ENCODE peak calls at places on chromosome 1, in ten cellular contexts. H, M, C, R, W, A, Z, K, P and N are unnamed samples.

GRCh38 chr1:100530901-100531487 is 6.9 kb upstream of the GPR88 start:
- DNase-seq in R (no peak), W (no peak), C (peak; percentile 71), Z (no peak), M (no peak), A (no peak), P (peak; percentile 92), K (no peak), H (peak; percentile 90), N (no peak)

GRCh38 chr1:32741067-32741416 is 38.5 kb upstream of the SYNC start:
- DNase-seq in M (no peak), Z (no peak), K (no peak), R (no peak), C (no peak), H (no peak), A (no peak), P (no peak), W (no peak), N (no peak)

GRCh38 chr1:5936621-5937372 is 55.4 kb downstream of the NPHP4 start:
- DNase-seq in P (no peak), W (no peak), M (no peak), C (peak; percentile 17), H (no peak), Z (no peak), A (no peak), K (no peak), R (peak; percentile 60), N (no peak)

GRCh38 chr1:40421348-40421693 is 29.0 kb upstream of the ZFP69B start:
- DNase-seq in H (no peak), A (no peak), K (no peak), Z (peak; percentile 7), W (no peak), M (no peak), C (no peak), R (no peak), P (peak; percentile 77), N (no peak)

GRCh38 chr1:165844114-165844798 is 16.8 kb downstream of the UCK2 start:
- DNase-seq in R (no peak), W (no peak), M (no peak), Z (no peak), A (no peak), C (no peak), H (no peak), K (no peak), P (no peak), N (no peak)

GRCh38 chr1:235741294-235741693 is 91.7 kb upstream of the GNG4 start:
- DNase-seq in P (no peak), A (no peak), R (no peak), W (no peak), K (no peak), M (no peak), Z (no peak), C (peak; percentile 64), H (peak; percentile 74), N (no peak)

GRCh38 chr1:186790101-186790500 is 38.6 kb upstream of the PLA2G4A start:
- DNase-seq in C (no peak), P (no peak), Z (no peak), M (no peak), W (no peak), K (no peak), H (no peak), R (no peak), A (no peak), N (no peak)

GRCh38 chr1:160665330-160666078 is 18.7 kb upstream of the SLAMF1 start:
- DNase-seq in K (no peak), M (no peak), Z (no peak), R (peak; percentile 88), H (no peak), P (peak; percentile 89), W (no peak), C (no peak), A (no peak), N (no peak)

GRCh38 chr1:79193211-79194079 is 186.9 kb upstream of the ADGRL4 start:
- DNase-seq in Z (peak; percentile 21), H (peak; percentile 62), A (no peak), K (peak; percentile 16), R (no peak), M (no peak), W (no peak), C (peak; percentile 11), P (no peak), N (no peak)

GRCh38 chr1:24308365-24309015 is 10.7 kb upstream of the GRHL3 start:
- DNase-seq in W (no peak), K (peak; percentile 30), R (no peak), C (peak; percentile 13), M (no peak), H (no peak), Z (no peak), P (no peak), A (no peak), N (no peak)

GRCh38 chr1:42177551-42177981 is 13.0 kb upstream of the GUCA2A start:
- DNase-seq in M (no peak), C (peak; percentile 42), K (no peak), P (no peak), Z (no peak), W (no peak), A (no peak), R (no peak), H (peak; percentile 81), N (no peak)

GRCh38 chr1:214791961-214792360 is 189.0 kb downstream of the CENPF start:
- DNase-seq in P (no peak), K (no peak), R (no peak), M (no peak), H (no peak), C (no peak), W (no peak), A (no peak), Z (no peak), N (no peak)

GRCh38 chr1:150473659-150474058 is 13.6 kb upstream of the TARS2 start:
- DNase-seq in H (no peak), M (no peak), C (no peak), K (no peak), Z (no peak), W (no peak), R (no peak), P (no peak), A (no peak), N (no peak)

GRCh38 chr1:212070720-212071302 is 35.3 kb downstream of the DTL start:
- DNase-seq in M (no peak), C (peak; percentile 60), K (peak; percentile 38), Z (peak; percentile 2), A (no peak), P (peak; percentile 40), R (no peak), H (peak; percentile 33), W (no peak), N (no peak)

GRCh38 chr1:86965012-86965826 is 50.8 kb downstream of the HS2ST1 start:
- DNase-seq in W (peak; percentile 2), C (peak; percentile 59), Z (peak; percentile 0), M (peak; percentile 12), R (no peak), A (no peak), K (peak; percentile 13), H (peak; percentile 31), P (peak; percentile 36), N (no peak)